ENCODE peak calls at places on chromosomes 7 and 10, in four cellular contexts. P is IMR-90, L is A549, I is K562. A is an unnamed sample.

GRCh38 chr7:18866359-18867036 is 250.9 kb downstream of the TWIST1 start:
- DNase-seq in P (peak), L (peak), I (no peak), A (peak)

GRCh38 chr7:143459359-143459758 is 16.1 kb downstream of the TAS2R60 start:
- DNase-seq in P (no peak), L (no peak), I (no peak), A (no peak)

GRCh38 chr10:772227-772637 is 82.8 kb upstream of the DIP2C start:
- DNase-seq in P (no peak), L (no peak), I (no peak), A (no peak)

GRCh38 chr10:11863353-11864105 is 40.4 kb downstream of the PROSER2 start:
- DNase-seq in P (no peak), L (no peak), I (no peak), A (peak)

GRCh38 chr7:88668591-88668990 is 90.9 kb upstream of the ZNF804B start:
- DNase-seq in P (no peak), L (no peak), I (no peak), A (no peak)

GRCh38 chr10:18607503-18607902 is 43.9 kb downstream of the NSUN6 start:
- DNase-seq in P (peak), L (peak), I (peak), A (no peak)

GRCh38 chr7:5584821-5585220 is 161.2 kb upstream of the TNRC18 start:
- DNase-seq in P (no peak), L (no peak), I (no peak), A (no peak)

GRCh38 chr7:4282434-4283223 is 399.5 kb upstream of the FOXK1 start:
- DNase-seq in P (peak), L (peak), I (no peak), A (no peak)

GRCh38 chr7:103989200-103989784 is at the start of gene RELN:
- DNase-seq in P (peak), L (peak), I (peak), A (no peak)

GRCh38 chr7:44066111-44066460 is 719 bp upstream of the PGAM2 start:
- DNase-seq in P (no peak), L (no peak), I (no peak), A (no peak)

GRCh38 chr10:96512524-96512991 is 1.2 kb downstream of the TLL2 start:
- DNase-seq in P (peak), L (no peak), I (no peak), A (no peak)

GRCh38 chr10:16999665-17000451 is 129.8 kb downstream of the CUBN start:
- DNase-seq in P (peak), L (no peak), I (no peak), A (no peak)

GRCh38 chr10:43039629-43040481 is 37.0 kb upstream of the RET start:
- DNase-seq in P (no peak), L (no peak), I (no peak), A (no peak)

GRCh38 chr10:90125406-90125805 is 424.0 kb downstream of the KIF20B start:
- DNase-seq in P (no peak), L (no peak), I (no peak), A (no peak)

GRCh38 chr7:135193615-135194081 is 17.7 kb downstream of the WDR91 start:
- DNase-seq in P (peak), L (no peak), I (no peak), A (no peak)

GRCh38 chr7:7595451-7595850 is 28.8 kb downstream of the MIOS start:
- DNase-seq in P (peak), L (peak), I (peak), A (no peak)

GRCh38 chr7:74993121-74993520 is 28.6 kb downstream of the CASTOR2 start:
- DNase-seq in P (no peak), L (no peak), I (no peak), A (no peak)

GRCh38 chr7:132328760-132329159 is 247.5 kb downstream of the PLXNA4 start:
- DNase-seq in P (no peak), L (no peak), I (no peak), A (no peak)

GRCh38 chr7:80883188-80884025 is 35.4 kb downstream of the SEMA3C start:
- DNase-seq in P (peak), L (peak), I (no peak), A (no peak)

GRCh38 chr10:47027812-47028260 is 116.6 kb downstream of the PTPN20 start:
- DNase-seq in P (no peak), L (no peak), I (no peak), A (no peak)

GRCh38 chr10:75827591-75827990 is 396.2 kb downstream of the LRMDA start:
- DNase-seq in P (no peak), L (no peak), I (no peak), A (no peak)

GRCh38 chr10:70928140-70928539 is 39.8 kb upstream of the PCBD1 start:
- DNase-seq in P (no peak), L (no peak), I (no peak), A (no peak)

GRCh38 chr7:95389516-95389915 is 6.7 kb downstream of the PON3 start:
- DNase-seq in P (no peak), L (no peak), I (no peak), A (no peak)

GRCh38 chr10:45371555-45371954 is 2.5 kb upstream of the ALOX5 start:
- DNase-seq in P (no peak), L (no peak), I (no peak), A (no peak)

GRCh38 chr10:133237241-133238065 is at the start of gene VENTX:
- DNase-seq in P (no peak), L (no peak), I (no peak), A (no peak)

GRCh38 chr7:11612737-11613136 is 219.3 kb downstream of the THSD7A start:
- DNase-seq in P (no peak), L (no peak), I (no peak), A (no peak)

GRCh38 chr7:140671966-140672365 is 779 bp upstream of the ADCK2 start:
- DNase-seq in P (no peak), L (no peak), I (no peak), A (no peak)

GRCh38 chr10:43731486-43731885 is 82.8 kb upstream of the ZNF32 start:
- DNase-seq in P (no peak), L (no peak), I (no peak), A (no peak)

GRCh38 chr10:100186813-100187212 is 984 bp upstream of the ERLIN1 start:
- DNase-seq in P (no peak), L (peak), I (peak), A (no peak)

GRCh38 chr7:139304517-139304916 is 36.6 kb upstream of the FMC1 start:
- DNase-seq in P (no peak), L (no peak), I (no peak), A (no peak)

GRCh38 chr10:117449636-117450035 is 74.4 kb upstream of the PDZD8 start:
- DNase-seq in P (no peak), L (peak), I (peak), A (no peak)

GRCh38 chr7:16702433-16702832 is 51.1 kb upstream of the TSPAN13 start:
- DNase-seq in P (no peak), L (peak), I (no peak), A (no peak)

GRCh38 chr7:75639893-75640600 is 98.7 kb downstream of the HIP1 start:
- DNase-seq in P (no peak), L (no peak), I (peak), A (no peak)

GRCh38 chr7:115009736-115010435 is 88.0 kb downstream of the MDFIC start:
- DNase-seq in P (peak), L (no peak), I (no peak), A (no peak)

GRCh38 chr7:19442016-19442785 is 266.6 kb downstream of the POLR1F start:
- DNase-seq in P (peak), L (peak), I (no peak), A (no peak)

GRCh38 chr7:22351329-22351692 is 5.6 kb downstream of the RAPGEF5 start:
- DNase-seq in P (no peak), L (no peak), I (no peak), A (peak)

GRCh38 chr7:22351878-22352277 is 5.1 kb downstream of the RAPGEF5 start:
- DNase-seq in P (no peak), L (no peak), I (no peak), A (no peak)

GRCh38 chr7:22348379-22348778 is 8.6 kb downstream of the RAPGEF5 start:
- DNase-seq in P (no peak), L (no peak), I (peak), A (no peak)

GRCh38 chr7:22352812-22353340 is 4.1 kb downstream of the RAPGEF5 start:
- DNase-seq in P (no peak), L (no peak), I (no peak), A (no peak)

DNA sequence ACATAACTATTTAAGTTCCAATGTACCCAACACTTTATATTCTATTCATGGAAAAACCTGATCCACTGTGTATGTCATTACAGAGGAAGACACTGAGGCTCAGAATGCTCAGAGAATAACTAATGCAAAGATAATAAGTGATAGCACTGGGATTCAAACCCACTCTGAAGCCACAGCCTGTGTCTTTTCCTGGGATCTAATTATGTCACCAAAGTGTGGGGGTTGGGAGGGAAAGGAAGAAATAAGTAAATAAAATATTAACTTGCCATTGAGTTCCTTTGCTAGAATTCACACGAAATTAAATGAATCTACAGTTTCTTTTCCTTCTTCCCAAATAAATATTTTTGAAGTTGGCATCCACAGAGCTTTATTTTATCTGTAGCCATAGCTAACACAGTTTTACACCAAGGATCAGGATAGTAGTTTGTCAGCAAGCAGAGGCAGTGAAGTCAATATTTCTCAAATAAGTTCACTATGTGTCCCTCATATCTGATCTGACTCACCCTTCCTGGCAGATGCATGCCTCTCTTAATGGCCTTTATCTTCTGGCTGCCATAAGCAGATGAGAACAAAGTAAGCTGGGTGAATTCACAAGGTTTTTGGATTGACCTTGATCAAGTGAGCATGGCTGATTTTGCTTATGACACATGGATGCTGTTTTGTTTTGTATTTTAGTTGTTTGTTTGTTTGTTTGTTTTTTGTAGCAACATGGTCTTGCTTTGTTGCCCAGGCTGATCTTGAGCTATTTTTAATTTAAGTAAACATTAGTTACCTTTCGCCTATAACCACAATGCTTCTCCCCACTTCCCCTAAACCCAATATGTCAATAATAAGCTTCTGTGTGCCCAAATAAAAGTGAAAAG is 6.3 kb downstream of the RAPGEF5 start:
- DNase-seq in P (peak), L (no peak), I (peak), A (peak)
- TF ChIP-seq ELK1 in P (no peak), L (no peak), I (no peak), A (no peak)

DNA sequence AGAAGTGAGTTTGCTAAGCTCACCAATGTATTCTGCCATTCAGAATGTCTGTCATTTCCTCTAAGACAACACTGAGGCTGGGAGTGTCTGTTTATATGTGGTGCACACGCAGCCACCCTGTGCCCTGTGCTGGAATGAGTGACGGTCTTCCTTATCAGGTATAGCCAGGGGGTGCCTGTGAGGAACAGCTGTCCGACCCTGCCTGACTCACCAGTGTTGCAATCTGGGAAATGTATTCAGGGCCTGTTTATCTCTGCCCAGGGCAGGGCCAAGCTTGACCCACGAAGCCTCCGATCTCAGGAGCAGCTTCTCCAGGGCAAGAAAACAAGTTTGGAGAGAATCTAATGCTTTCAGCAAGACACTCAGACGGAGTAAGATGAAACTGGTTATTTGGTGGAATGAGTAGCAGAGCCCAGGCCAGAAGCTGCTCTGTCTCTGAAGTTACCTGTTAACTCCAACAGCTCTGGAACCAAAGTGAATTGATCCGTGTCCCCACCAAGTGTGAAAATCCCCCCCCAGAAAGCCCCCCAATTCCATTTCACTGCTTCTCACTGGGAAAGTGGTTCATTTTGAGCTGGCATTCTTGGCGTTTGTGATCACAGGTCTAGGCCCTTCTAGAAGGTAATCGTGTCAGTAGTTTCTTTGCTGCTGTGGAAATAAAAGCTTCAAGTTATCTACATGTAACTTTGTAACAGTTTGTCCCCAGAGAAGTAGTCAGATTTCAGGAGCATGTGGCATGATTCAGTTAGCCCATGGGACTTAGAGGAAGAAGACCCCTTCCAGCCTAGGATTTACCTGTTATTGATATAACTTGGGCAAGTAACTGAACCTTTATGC is 6.1 kb upstream of the UBE2H start:
- DNase-seq in P (peak), L (peak), I (peak), A (no peak)
- TF ChIP-seq ELK1 in P (no peak), L (no peak), I (no peak), A (no peak)

GRCh38 chr7:67006966-67007365 is 10.3 kb downstream of the TYW1 start:
- DNase-seq in P (no peak), L (no peak), I (no peak), A (no peak)
- TF ChIP-seq ELK1 in P (no peak), L (no peak), I (no peak), A (no peak)

DNA sequence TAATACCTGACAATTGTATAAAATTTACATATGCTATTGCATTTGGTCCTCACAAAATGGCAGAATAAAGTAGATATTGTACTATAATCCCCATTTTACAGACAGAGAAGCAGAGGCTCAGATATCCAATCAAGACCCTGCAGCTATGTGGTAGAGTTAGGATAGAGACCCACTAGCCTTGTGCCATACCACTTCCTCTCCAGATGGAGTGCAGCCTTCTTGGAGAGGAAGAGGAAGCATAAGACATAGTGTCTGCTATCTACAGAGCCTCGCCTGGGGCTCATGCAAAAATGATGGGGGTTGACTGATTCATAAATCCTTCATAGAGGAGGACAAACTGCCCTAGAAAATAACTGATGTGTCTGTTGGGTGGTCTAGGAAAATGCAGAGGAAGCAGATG is 447.3 kb downstream of the KCNMA1 start:
- DNase-seq in P (no peak), L (no peak), I (no peak), A (no peak)
- TF ChIP-seq ELK1 in P (no peak), L (no peak), I (no peak), A (no peak)

DNA sequence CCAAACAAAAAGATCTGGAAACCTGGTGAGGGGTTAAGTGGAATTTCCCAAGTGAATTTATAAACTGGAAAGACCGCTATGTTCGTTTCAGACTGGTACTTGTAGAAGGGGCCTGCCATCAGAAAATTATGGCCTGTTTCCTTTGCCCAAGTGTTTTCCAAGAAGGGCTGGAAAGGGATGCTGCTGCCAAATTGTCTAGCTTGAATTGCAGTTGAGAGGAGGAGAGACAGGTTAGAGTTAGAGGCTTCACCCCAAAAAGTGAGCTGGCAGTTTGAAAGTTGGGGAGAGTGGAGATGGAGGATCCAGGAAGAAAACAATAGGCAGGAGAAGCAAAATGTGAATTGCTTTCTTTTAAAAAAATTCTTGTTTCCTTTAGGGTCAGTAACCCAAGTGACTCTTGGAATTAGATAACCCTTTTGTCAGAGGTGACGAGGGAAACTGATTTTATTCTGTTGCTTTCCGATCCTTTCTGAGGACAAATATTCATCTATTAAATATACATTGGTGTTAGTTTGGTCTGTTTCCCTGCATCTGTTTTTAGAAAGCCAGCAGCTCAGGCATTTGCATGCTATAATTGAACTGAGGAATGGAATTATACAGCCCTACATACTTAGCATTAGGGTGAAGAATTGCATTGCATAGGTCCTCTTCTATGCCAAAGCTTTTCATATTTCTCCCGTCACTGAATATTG is 82.6 kb upstream of the PRR15 start:
- DNase-seq in P (no peak), L (no peak), I (no peak), A (no peak)
- TF ChIP-seq ELK1 in P (no peak), L (no peak), I (no peak), A (no peak)

DNA sequence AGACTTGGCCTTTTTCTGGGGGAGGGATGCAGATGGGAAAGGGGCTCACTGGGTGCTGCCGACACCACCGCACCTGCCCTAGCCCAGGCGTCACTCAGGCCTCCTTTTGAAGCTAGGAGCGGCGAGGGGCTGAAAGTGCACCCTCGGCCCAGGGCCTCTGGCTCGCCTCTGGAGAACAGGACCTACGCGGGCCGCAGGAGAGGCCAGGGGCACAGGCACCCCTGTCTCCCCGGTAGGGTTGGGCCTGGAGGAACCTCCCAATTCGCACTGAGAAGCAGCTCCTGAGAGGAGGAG is 46.5 kb upstream of the PRKAR1B start:
- DNase-seq in P (no peak), L (no peak), I (no peak), A (no peak)
- TF ChIP-seq ELK1 in P (no peak), L (no peak), I (no peak), A (no peak)

GRCh38 chr7:101200862-101201599 is at the start of gene MOGAT3:
- DNase-seq in P (no peak), L (no peak), I (peak), A (no peak)
- TF ChIP-seq ELK1 in P (no peak), L (no peak), I (no peak), A (no peak)

GRCh38 chr10:125840955-125841354 is 17.6 kb downstream of the BCCIP start:
- DNase-seq in P (peak), L (peak), I (no peak), A (no peak)

GRCh38 chr10:125846894-125847293 is 23.5 kb downstream of the BCCIP start:
- DNase-seq in P (no peak), L (no peak), I (no peak), A (no peak)

GRCh38 chr10:125844673-125845300 is 21.4 kb downstream of the BCCIP start:
- DNase-seq in P (no peak), L (no peak), I (no peak), A (no peak)

GRCh38 chr10:125845617-125846016 is 22.3 kb downstream of the BCCIP start:
- DNase-seq in P (no peak), L (no peak), I (no peak), A (no peak)

GRCh38 chr10:125843603-125844329 is 20.4 kb downstream of the BCCIP start:
- DNase-seq in P (no peak), L (no peak), I (no peak), A (no peak)
- TF ChIP-seq ELK1 in P (no peak), L (no peak), I (no peak), A (no peak)

GRCh38 chr10:78407009-78407711 is 373.5 kb downstream of the RPS24 start:
- DNase-seq in P (peak), L (peak), I (peak), A (peak)

GRCh38 chr10:78406648-78407008 is 373.0 kb downstream of the RPS24 start:
- DNase-seq in P (no peak), L (no peak), I (no peak), A (no peak)

GRCh38 chr10:78405781-78406180 is 372.1 kb downstream of the RPS24 start:
- DNase-seq in P (no peak), L (no peak), I (no peak), A (no peak)

GRCh38 chr10:78404296-78404695 is 370.6 kb downstream of the RPS24 start:
- DNase-seq in P (no peak), L (no peak), I (no peak), A (no peak)

DNA sequence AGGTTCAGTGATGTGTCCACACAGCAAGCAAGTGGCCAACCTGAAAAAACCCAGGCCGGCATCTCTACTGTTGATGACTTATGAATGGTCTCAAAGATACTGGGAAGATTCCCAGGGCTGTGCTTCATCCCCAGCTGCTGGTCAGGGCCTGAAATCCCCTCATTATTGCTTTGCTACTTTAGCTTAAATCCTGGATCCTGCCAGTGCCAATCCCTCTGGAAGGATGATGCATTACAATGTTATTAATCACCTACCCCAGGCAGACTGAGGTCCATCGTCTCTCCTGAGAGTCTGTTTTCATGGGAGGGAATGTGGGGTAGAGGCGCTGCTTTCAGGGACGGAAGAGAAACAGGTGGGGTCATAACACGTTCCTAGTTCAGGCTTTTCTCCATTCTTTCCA is 371.6 kb downstream of the RPS24 start:
- DNase-seq in P (no peak), L (no peak), I (no peak), A (no peak)
- TF ChIP-seq ELK1 in P (no peak), L (no peak), I (no peak), A (no peak)